ENCODE peak calls at places on chromosomes 4 and X, in ten cellular contexts. X is foreskin fibroblast; K is iris pigment epithelial cell; G is choroid plexus epithelial cell; H is Kasumi-1; S is amygdala; C is NCI-H2171 treated with DMSO at 0.1 percent for 48 hours; A is COR-L47; B is NCI-H1417; J is stimulated activated CD8-positive, alpha-beta memory T cell treated with anti-CD3 and anti-CD28 coated beads, Interleukin-7, amount 100 ng/mL, for 4 hours. Z is an unnamed sample.

GRCh38 chrX:126342859-126343258 is 176.8 kb upstream of the DCAF12L2 start:
- DNase-seq in G (no peak), K (no peak), B (no peak), A (no peak), C (no peak), S (no peak), J (no peak), X (no peak), H (no peak), Z (no peak)

GRCh38 chr4:43855283-43855682 is 593.3 kb downstream of the KCTD8 start:
- DNase-seq in H (no peak), X (no peak), J (no peak), A (no peak), C (peak), K (no peak), B (no peak), S (no peak), G (no peak), Z (no peak)

GRCh38 chr4:10613926-10614478 is 70.6 kb downstream of the CLNK start:
- DNase-seq in S (no peak), K (no peak), B (no peak), H (no peak), J (no peak), A (no peak), X (no peak), C (no peak), G (no peak), Z (no peak)

GRCh38 chrX:11416600-11416999 is 123.4 kb downstream of the AMELX start:
- DNase-seq in J (no peak), K (no peak), H (no peak), C (no peak), A (no peak), G (no peak), B (no peak), X (no peak), S (no peak), Z (no peak)

GRCh38 chr4:87807402-87807801 is 8.0 kb downstream of the IBSP start:
- DNase-seq in H (no peak), K (peak), S (no peak), J (no peak), C (no peak), A (no peak), B (no peak), X (no peak), G (peak), Z (no peak)

GRCh38 chr4:88320780-88321373 is 36.5 kb upstream of the PPM1K start:
- DNase-seq in H (peak), G (peak), A (no peak), S (peak), K (peak), C (no peak), X (no peak), B (no peak), J (peak), Z (peak)

GRCh38 chrX:85851418-85851817 is 195.9 kb downstream of the CHM start:
- DNase-seq in X (no peak), C (peak), S (no peak), H (no peak), B (no peak), A (no peak), G (peak), K (peak), J (no peak), Z (peak)

GRCh38 chr4:7393491-7394183 is 41.1 kb downstream of the PSAPL1 start:
- DNase-seq in K (no peak), G (no peak), H (no peak), J (no peak), C (no peak), A (no peak), B (no peak), S (no peak), X (no peak), Z (no peak)

GRCh38 chr4:63526251-63526650 is 883.0 kb downstream of the TECRL start:
- DNase-seq in H (no peak), K (no peak), X (no peak), C (no peak), B (no peak), J (no peak), G (no peak), S (no peak), A (no peak), Z (no peak)

GRCh38 chr4:173200103-173200502 is 31.5 kb downstream of the GALNT7 start:
- DNase-seq in G (no peak), A (no peak), H (no peak), K (no peak), J (no peak), C (no peak), B (no peak), X (no peak), S (no peak), Z (no peak)

GRCh38 chrX:12777670-12778069 is 13.5 kb upstream of the PRPS2 start:
- DNase-seq in X (no peak), C (no peak), J (no peak), B (no peak), S (no peak), G (no peak), A (no peak), K (no peak), H (no peak), Z (peak)

GRCh38 chr4:165698272-165698671 is 174.8 kb upstream of the TLL1 start:
- DNase-seq in K (no peak), S (no peak), X (no peak), A (no peak), J (no peak), G (no peak), B (no peak), H (no peak), C (no peak), Z (no peak)

GRCh38 chrX:13821740-13822139 is 4.8 kb upstream of the GPM6B start:
- DNase-seq in H (no peak), J (no peak), G (no peak), A (no peak), K (peak), B (no peak), S (no peak), C (no peak), X (no peak), Z (no peak)

GRCh38 chrX:12878536-12878935 is 11.7 kb downstream of the TLR7 start:
- DNase-seq in G (no peak), B (no peak), H (no peak), S (no peak), X (no peak), A (no peak), C (no peak), J (no peak), K (no peak), Z (no peak)

GRCh38 chrX:109266034-109266433 is 215.9 kb downstream of the GUCY2F start:
- DNase-seq in G (no peak), B (no peak), C (no peak), X (no peak), A (no peak), H (no peak), J (no peak), S (no peak), K (no peak), Z (no peak)

Z was measured in astrocyte of the hippocampus.